ENCODE peak calls at places on chromosomes 1 and 21, in nine cellular contexts. One of them, this sample, is unnamed.
A peak's percentile ranks its signal among the peaks of the same experiment; 100 is the strongest.

GRCh38 chr1:60118119-60118518 is 44.5 kb upstream of the C1orf87 start:
- DNase-seq in pancreas: no peak
- DNase-seq in right atrium auricular region: no peak
- DNase-seq in CD4-positive, alpha-beta T cell: no peak
- DNase-seq in stomach: no peak
- DNase-seq in caudate nucleus: no peak
- DNase-seq in cardiac muscle cell: no peak
- DNase-seq in fibroblast of lung: no peak
- DNase-seq in A549: no peak
- DNase-seq in this sample: no peak

GRCh38 chr21:37380349-37381323 is 14.1 kb downstream of the DYRK1A start:
- DNase-seq in caudate nucleus: no peak
- DNase-seq in CD4-positive, alpha-beta T cell: no peak
- DNase-seq in cardiac muscle cell: no peak
- DNase-seq in fibroblast of lung: no peak
- DNase-seq in stomach: peak; percentile 58
- DNase-seq in right atrium auricular region: no peak
- DNase-seq in A549: no peak
- DNase-seq in pancreas: peak; percentile 46
- DNase-seq in this sample: no peak

GRCh38 chr1:99456536-99456935 is 189.4 kb upstream of the PALMD start:
- DNase-seq in pancreas: no peak
- DNase-seq in CD4-positive, alpha-beta T cell: no peak
- DNase-seq in caudate nucleus: no peak
- DNase-seq in stomach: no peak
- DNase-seq in fibroblast of lung: peak; percentile 68
- DNase-seq in right atrium auricular region: no peak
- DNase-seq in A549: no peak
- DNase-seq in cardiac muscle cell: peak; percentile 7
- DNase-seq in this sample: no peak

GRCh38 chr1:198686069-198686728 is 47.4 kb downstream of the PTPRC start:
- DNase-seq in caudate nucleus: no peak
- DNase-seq in A549: peak; percentile 30
- DNase-seq in cardiac muscle cell: peak; percentile 64
- DNase-seq in fibroblast of lung: peak; percentile 52
- DNase-seq in stomach: no peak
- DNase-seq in CD4-positive, alpha-beta T cell: no peak
- DNase-seq in pancreas: no peak
- DNase-seq in right atrium auricular region: no peak
- DNase-seq in this sample: no peak

GRCh38 chr1:59016390-59016789 is 232.5 kb upstream of the JUN start:
- DNase-seq in stomach: no peak
- DNase-seq in cardiac muscle cell: no peak
- DNase-seq in fibroblast of lung: no peak
- DNase-seq in A549: no peak
- DNase-seq in CD4-positive, alpha-beta T cell: no peak
- DNase-seq in right atrium auricular region: no peak
- DNase-seq in pancreas: no peak
- DNase-seq in caudate nucleus: no peak
- DNase-seq in this sample: no peak

GRCh38 chr1:26281971-26282693 is 2.2 kb downstream of the SH3BGRL3 start:
- DNase-seq in A549: no peak
- DNase-seq in CD4-positive, alpha-beta T cell: no peak
- DNase-seq in right atrium auricular region: no peak
- DNase-seq in caudate nucleus: no peak
- DNase-seq in stomach: no peak
- DNase-seq in pancreas: no peak
- DNase-seq in cardiac muscle cell: peak; percentile 54
- DNase-seq in fibroblast of lung: peak; percentile 66
- DNase-seq in this sample: no peak

GRCh38 chr1:39128126-39128525 is 76.4 kb upstream of the MACF1 start:
- DNase-seq in caudate nucleus: no peak
- DNase-seq in pancreas: no peak
- DNase-seq in CD4-positive, alpha-beta T cell: no peak
- DNase-seq in fibroblast of lung: no peak
- DNase-seq in stomach: no peak
- DNase-seq in cardiac muscle cell: no peak
- DNase-seq in right atrium auricular region: no peak
- DNase-seq in A549: no peak
- DNase-seq in this sample: no peak

GRCh38 chr1:108704501-108704900 is 8.2 kb upstream of the FNDC7 start:
- DNase-seq in fibroblast of lung: peak; percentile 81
- DNase-seq in stomach: no peak
- DNase-seq in cardiac muscle cell: peak; percentile 67
- DNase-seq in pancreas: no peak
- DNase-seq in A549: peak; percentile 36
- DNase-seq in caudate nucleus: no peak
- DNase-seq in right atrium auricular region: peak; percentile 70
- DNase-seq in CD4-positive, alpha-beta T cell: no peak
- DNase-seq in this sample: no peak

GRCh38 chr1:226679303-226679702 is 59.8 kb downstream of the ITPKB start:
- DNase-seq in pancreas: no peak
- DNase-seq in A549: no peak
- DNase-seq in CD4-positive, alpha-beta T cell: no peak
- DNase-seq in fibroblast of lung: no peak
- DNase-seq in stomach: no peak
- DNase-seq in right atrium auricular region: no peak
- DNase-seq in cardiac muscle cell: no peak
- DNase-seq in caudate nucleus: no peak
- DNase-seq in this sample: no peak

GRCh38 chr1:226679853-226680516 is 59.1 kb downstream of the ITPKB start:
- DNase-seq in caudate nucleus: peak; percentile 78
- DNase-seq in cardiac muscle cell: peak; percentile 89
- DNase-seq in pancreas: peak; percentile 86
- DNase-seq in CD4-positive, alpha-beta T cell: peak; percentile 63
- DNase-seq in right atrium auricular region: peak; percentile 94
- DNase-seq in stomach: peak; percentile 87
- DNase-seq in fibroblast of lung: peak; percentile 80
- DNase-seq in A549: no peak
- DNase-seq in this sample: peak; percentile 71

GRCh38 chr1:226677121-226678020 is 61.7 kb downstream of the ITPKB start:
- DNase-seq in cardiac muscle cell: peak; percentile 73
- DNase-seq in CD4-positive, alpha-beta T cell: peak; percentile 67
- DNase-seq in right atrium auricular region: peak; percentile 91
- DNase-seq in A549: peak; percentile 20
- DNase-seq in stomach: peak; percentile 57
- DNase-seq in caudate nucleus: peak; percentile 79
- DNase-seq in fibroblast of lung: peak; percentile 84
- DNase-seq in pancreas: peak; percentile 45
- DNase-seq in this sample: no peak

GRCh38 chr1:226678251-226678650 is 60.8 kb downstream of the ITPKB start:
- DNase-seq in CD4-positive, alpha-beta T cell: no peak
- DNase-seq in cardiac muscle cell: no peak
- DNase-seq in A549: no peak
- DNase-seq in stomach: no peak
- DNase-seq in caudate nucleus: no peak
- DNase-seq in pancreas: no peak
- DNase-seq in fibroblast of lung: no peak
- DNase-seq in right atrium auricular region: no peak
- DNase-seq in this sample: no peak

GRCh38 chr1:226678701-226679100 is 60.4 kb downstream of the ITPKB start:
- DNase-seq in pancreas: no peak
- DNase-seq in cardiac muscle cell: no peak
- DNase-seq in right atrium auricular region: no peak
- DNase-seq in fibroblast of lung: no peak
- DNase-seq in caudate nucleus: no peak
- DNase-seq in CD4-positive, alpha-beta T cell: no peak
- DNase-seq in A549: no peak
- DNase-seq in stomach: no peak
- DNase-seq in this sample: no peak
- H3K27ac ChIP-seq in pancreas: no peak overlapping the region
- H3K27ac ChIP-seq in cardiac muscle cell: no peak overlapping the region
- H3K27ac ChIP-seq in right atrium auricular region: peak overlapping the region; percentile 96
- H3K27ac ChIP-seq in fibroblast of lung: no peak overlapping the region
- H3K27ac ChIP-seq in caudate nucleus: peak overlapping the region; percentile 97
- H3K27ac ChIP-seq in CD4-positive, alpha-beta T cell: peak overlapping the region; percentile 93
- H3K27ac ChIP-seq in A549: no peak overlapping the region
- H3K27ac ChIP-seq in stomach: peak overlapping the region; percentile 93
- H3K27ac ChIP-seq in this sample: peak overlapping the region; percentile 80

GRCh38 chr1:219174672-219175564 is 1.2 kb downstream of the LYPLAL1 start:
- DNase-seq in right atrium auricular region: no peak
- DNase-seq in caudate nucleus: no peak
- DNase-seq in A549: no peak
- DNase-seq in cardiac muscle cell: peak; percentile 91
- DNase-seq in pancreas: peak; percentile 59
- DNase-seq in CD4-positive, alpha-beta T cell: no peak
- DNase-seq in fibroblast of lung: peak; percentile 95
- DNase-seq in stomach: no peak
- DNase-seq in this sample: no peak

GRCh38 chr1:219176168-219176567 is 2.5 kb downstream of the LYPLAL1 start:
- DNase-seq in fibroblast of lung: no peak
- DNase-seq in A549: no peak
- DNase-seq in cardiac muscle cell: no peak
- DNase-seq in right atrium auricular region: no peak
- DNase-seq in CD4-positive, alpha-beta T cell: no peak
- DNase-seq in pancreas: no peak
- DNase-seq in caudate nucleus: no peak
- DNase-seq in stomach: no peak
- DNase-seq in this sample: no peak

GRCh38 chr1:219173434-219173757 is 282 bp upstream of the LYPLAL1 start:
- DNase-seq in pancreas: no peak
- DNase-seq in cardiac muscle cell: no peak
- DNase-seq in right atrium auricular region: no peak
- DNase-seq in A549: no peak
- DNase-seq in stomach: no peak
- DNase-seq in caudate nucleus: no peak
- DNase-seq in CD4-positive, alpha-beta T cell: no peak
- DNase-seq in fibroblast of lung: no peak
- DNase-seq in this sample: no peak

GRCh38 chr1:219172821-219173220 is 857 bp upstream of the LYPLAL1 start:
- DNase-seq in pancreas: no peak
- DNase-seq in cardiac muscle cell: no peak
- DNase-seq in fibroblast of lung: no peak
- DNase-seq in stomach: no peak
- DNase-seq in A549: no peak
- DNase-seq in CD4-positive, alpha-beta T cell: no peak
- DNase-seq in caudate nucleus: no peak
- DNase-seq in right atrium auricular region: no peak
- DNase-seq in this sample: no peak

DNA sequence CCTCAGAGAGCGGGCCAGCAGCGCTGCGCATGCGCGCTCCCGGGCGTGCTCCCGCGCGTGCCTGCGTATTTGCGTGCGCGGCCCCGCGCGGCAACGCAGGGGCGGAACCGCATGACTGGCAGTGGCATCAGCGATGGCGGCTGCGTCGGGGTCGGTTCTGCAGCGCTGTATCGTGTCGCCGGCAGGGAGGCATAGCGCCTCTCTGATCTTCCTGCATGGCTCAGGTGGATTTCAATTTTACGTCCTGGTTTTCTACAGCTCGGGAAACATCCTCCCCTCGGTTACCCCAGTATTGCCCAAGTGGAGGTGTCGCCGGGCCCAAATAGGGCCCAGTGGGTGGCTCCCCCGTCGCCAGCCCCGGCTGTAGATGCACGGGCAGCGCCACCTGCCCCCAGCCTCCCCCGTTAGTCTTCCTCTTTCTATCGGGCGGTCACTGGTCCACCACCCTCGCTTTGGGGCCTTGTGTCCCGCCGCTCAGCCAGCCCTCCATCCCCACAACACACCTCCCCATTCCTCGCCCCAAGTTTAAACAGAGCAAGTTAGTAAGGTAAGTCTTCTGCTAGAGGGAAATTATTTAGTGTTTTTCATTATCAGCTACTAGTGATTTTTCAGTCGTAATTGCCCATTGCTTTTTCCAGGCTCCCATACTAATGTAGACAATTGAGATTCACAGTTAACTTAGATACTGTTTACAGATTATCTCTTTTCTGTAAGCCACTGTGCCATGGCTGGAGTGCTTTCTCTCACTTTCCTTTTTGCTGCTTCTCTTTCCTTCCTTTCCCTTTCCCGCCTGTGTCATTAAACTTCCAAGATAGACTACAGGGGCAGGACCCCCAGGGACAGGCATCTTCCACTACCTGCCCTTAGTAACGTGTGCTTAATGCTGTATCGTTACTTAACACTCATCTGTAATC is at the start of gene LYPLAL1:
- DNase-seq in stomach: peak; percentile 91
- DNase-seq in caudate nucleus: peak; percentile 75
- DNase-seq in right atrium auricular region: peak; percentile 90
- DNase-seq in pancreas: peak; percentile 86
- DNase-seq in A549: peak; percentile 90
- DNase-seq in fibroblast of lung: peak; percentile 82
- DNase-seq in CD4-positive, alpha-beta T cell: peak; percentile 84
- DNase-seq in cardiac muscle cell: peak; percentile 94
- DNase-seq in this sample: peak; percentile 84
- H3K27ac ChIP-seq in stomach: peak within 1 kb of the TSS; percentile 93
- H3K27ac ChIP-seq in caudate nucleus: peak within 1 kb of the TSS; percentile 91
- H3K27ac ChIP-seq in right atrium auricular region: peak within 1 kb of the TSS; percentile 95
- H3K27ac ChIP-seq in pancreas: peak within 1 kb of the TSS; percentile 69
- H3K27ac ChIP-seq in A549: peak within 1 kb of the TSS; percentile 97
- H3K27ac ChIP-seq in fibroblast of lung: peak within 1 kb of the TSS; percentile 84
- H3K27ac ChIP-seq in CD4-positive, alpha-beta T cell: peak within 1 kb of the TSS; percentile 45
- H3K27ac ChIP-seq in cardiac muscle cell: peak within 1 kb of the TSS; percentile 94
- H3K27ac ChIP-seq in this sample: peak within 1 kb of the TSS; percentile 83

GRCh38 chr1:182338806-182339370 is 52.7 kb downstream of the GLUL start:
- DNase-seq in cardiac muscle cell: no peak
- DNase-seq in fibroblast of lung: no peak
- DNase-seq in caudate nucleus: no peak
- DNase-seq in A549: no peak
- DNase-seq in stomach: no peak
- DNase-seq in CD4-positive, alpha-beta T cell: no peak
- DNase-seq in pancreas: no peak
- DNase-seq in right atrium auricular region: no peak
- DNase-seq in this sample: no peak
- H3K27ac ChIP-seq in cardiac muscle cell: no peak overlapping the region
- H3K27ac ChIP-seq in fibroblast of lung: no peak overlapping the region
- H3K27ac ChIP-seq in caudate nucleus: no peak overlapping the region
- H3K27ac ChIP-seq in A549: no peak overlapping the region
- H3K27ac ChIP-seq in stomach: peak overlapping the region; percentile 49
- H3K27ac ChIP-seq in CD4-positive, alpha-beta T cell: no peak overlapping the region
- H3K27ac ChIP-seq in pancreas: no peak overlapping the region
- H3K27ac ChIP-seq in right atrium auricular region: no peak overlapping the region
- H3K27ac ChIP-seq in this sample: no peak overlapping the region

GRCh38 chr1:204818998-204819397 is 51.7 kb upstream of the NFASC start:
- DNase-seq in stomach: no peak
- DNase-seq in caudate nucleus: no peak
- DNase-seq in cardiac muscle cell: no peak
- DNase-seq in A549: no peak
- DNase-seq in pancreas: no peak
- DNase-seq in right atrium auricular region: no peak
- DNase-seq in CD4-positive, alpha-beta T cell: no peak
- DNase-seq in fibroblast of lung: no peak
- DNase-seq in this sample: no peak

GRCh38 chr1:204821924-204822323 is 48.7 kb upstream of the NFASC start:
- DNase-seq in cardiac muscle cell: no peak
- DNase-seq in A549: no peak
- DNase-seq in caudate nucleus: no peak
- DNase-seq in right atrium auricular region: no peak
- DNase-seq in fibroblast of lung: no peak
- DNase-seq in pancreas: no peak
- DNase-seq in stomach: no peak
- DNase-seq in CD4-positive, alpha-beta T cell: no peak
- DNase-seq in this sample: no peak

GRCh38 chr1:204817341-204817740 is 53.3 kb upstream of the NFASC start:
- DNase-seq in fibroblast of lung: no peak
- DNase-seq in caudate nucleus: no peak
- DNase-seq in stomach: no peak
- DNase-seq in A549: no peak
- DNase-seq in right atrium auricular region: no peak
- DNase-seq in cardiac muscle cell: no peak
- DNase-seq in pancreas: no peak
- DNase-seq in CD4-positive, alpha-beta T cell: no peak
- DNase-seq in this sample: no peak

GRCh38 chr1:204821476-204821875 is 49.2 kb upstream of the NFASC start:
- DNase-seq in A549: no peak
- DNase-seq in fibroblast of lung: peak; percentile 27
- DNase-seq in caudate nucleus: no peak
- DNase-seq in stomach: no peak
- DNase-seq in cardiac muscle cell: peak; percentile 2
- DNase-seq in pancreas: no peak
- DNase-seq in CD4-positive, alpha-beta T cell: no peak
- DNase-seq in right atrium auricular region: no peak
- DNase-seq in this sample: no peak

GRCh38 chr1:204819495-204819894 is 51.2 kb upstream of the NFASC start:
- DNase-seq in right atrium auricular region: no peak
- DNase-seq in caudate nucleus: no peak
- DNase-seq in pancreas: no peak
- DNase-seq in CD4-positive, alpha-beta T cell: no peak
- DNase-seq in cardiac muscle cell: no peak
- DNase-seq in A549: no peak
- DNase-seq in stomach: no peak
- DNase-seq in fibroblast of lung: no peak
- DNase-seq in this sample: no peak
- H3K27ac ChIP-seq in right atrium auricular region: peak overlapping the region; percentile 65
- H3K27ac ChIP-seq in caudate nucleus: no peak overlapping the region
- H3K27ac ChIP-seq in pancreas: no peak overlapping the region
- H3K27ac ChIP-seq in CD4-positive, alpha-beta T cell: no peak overlapping the region
- H3K27ac ChIP-seq in cardiac muscle cell: no peak overlapping the region
- H3K27ac ChIP-seq in A549: no peak overlapping the region
- H3K27ac ChIP-seq in stomach: no peak overlapping the region
- H3K27ac ChIP-seq in fibroblast of lung: no peak overlapping the region
- H3K27ac ChIP-seq in this sample: no peak overlapping the region